ENCODE peak calls at places on chromosomes 2 and 18, in ten cellular contexts. L, I, Y, O, Z, S, D, V, F and A are unnamed samples.

GRCh38 chr18:43571078-43571689 is 293.9 kb upstream of the SYT4 start:
- DNase-seq in O (no peak), S (peak), D (no peak), V (peak), Y (peak), I (no peak), Z (peak), L (peak), F (no peak), A (peak)

GRCh38 chr2:211453311-211453894 is 897.0 kb downstream of the CPS1 start:
- DNase-seq in I (no peak), O (no peak), D (no peak), Z (no peak), V (no peak), S (no peak), L (no peak), Y (no peak), F (no peak), A (no peak)

GRCh38 chr2:219551412-219551811 is 7.6 kb downstream of the TMEM198 start:
- DNase-seq in S (no peak), D (no peak), O (no peak), V (no peak), Z (peak), F (no peak), I (no peak), L (peak), Y (no peak), A (no peak)

GRCh38 chr18:22166070-22166972 is 3.1 kb upstream of the GATA6 start:
- DNase-seq in Z (no peak), V (peak), I (peak), L (no peak), F (no peak), Y (no peak), S (peak), D (peak), O (no peak), A (peak)

GRCh38 chr2:44186800-44187199 is 18.1 kb downstream of the PPM1B start:
- DNase-seq in L (no peak), O (no peak), S (no peak), I (no peak), F (no peak), V (no peak), Z (no peak), Y (no peak), D (no peak), A (no peak)

GRCh38 chr2:96764253-96764637 is 3.5 kb downstream of the CNNM4 start:
- DNase-seq in Y (no peak), I (no peak), D (no peak), L (peak), V (no peak), F (peak), O (no peak), S (no peak), Z (no peak), A (no peak)

GRCh38 chr2:69100220-69100723 is 87.3 kb downstream of the ANTXR1 start:
- DNase-seq in L (no peak), Z (peak), O (no peak), V (no peak), F (no peak), I (no peak), S (peak), Y (no peak), D (no peak), A (no peak)

GRCh38 chr2:12236136-12236834 is 480.5 kb upstream of the TRIB2 start:
- DNase-seq in S (peak), F (no peak), Y (no peak), V (no peak), D (no peak), I (no peak), L (no peak), O (no peak), Z (peak), A (no peak)

GRCh38 chr2:230814616-230815015 is 50.1 kb upstream of the ITM2C start:
- DNase-seq in D (no peak), Y (no peak), Z (peak), S (peak), F (no peak), I (no peak), L (peak), O (no peak), V (peak), A (no peak)

GRCh38 chr2:216606551-216607527 is 26.4 kb upstream of the IGFBP2 start:
- DNase-seq in L (no peak), I (no peak), Z (no peak), F (no peak), S (no peak), V (no peak), O (peak), Y (no peak), D (no peak), A (peak)

GRCh38 chr2:8135051-8135675 is 546.7 kb upstream of the ID2 start:
- DNase-seq in L (no peak), S (no peak), F (no peak), Z (no peak), Y (no peak), I (peak), V (no peak), D (no peak), O (no peak), A (no peak)

GRCh38 chr2:186429095-186429494 is 57.0 kb upstream of the ZC3H15 start:
- DNase-seq in V (no peak), L (peak), I (no peak), D (no peak), Y (no peak), O (no peak), S (peak), F (no peak), Z (peak), A (no peak)

GRCh38 chr18:79944126-79944731 is 7.2 kb downstream of the SLC66A2 start:
- DNase-seq in I (no peak), L (no peak), S (peak), F (peak), D (no peak), O (no peak), V (no peak), Y (no peak), Z (no peak), A (no peak)

GRCh38 chr2:3279236-3279960 is 98.2 kb downstream of the EIPR1 start:
- DNase-seq in F (no peak), V (no peak), Z (no peak), S (no peak), D (no peak), I (no peak), L (no peak), Y (no peak), O (no peak), A (no peak)

GRCh38 chr2:238239552-238239871 is 326 bp downstream of the HES6 start:
- DNase-seq in O (no peak), F (peak), Z (no peak), D (no peak), V (no peak), S (no peak), I (peak), Y (no peak), L (no peak), A (peak)

GRCh38 chr2:238242731-238243495 is 3.1 kb upstream of the HES6 start:
- DNase-seq in I (peak), O (no peak), D (no peak), Z (no peak), V (no peak), F (no peak), L (no peak), S (peak), Y (no peak), A (peak)

GRCh38 chr2:238239872-238240760 is at the start of gene HES6:
- DNase-seq in D (peak), S (peak), Z (peak), O (peak), F (peak), I (peak), L (peak), V (peak), Y (no peak), A (peak)

GRCh38 chr2:238241970-238242369 is 2.1 kb upstream of the HES6 start:
- DNase-seq in Y (no peak), O (no peak), L (no peak), D (no peak), Z (no peak), F (no peak), I (no peak), S (no peak), V (no peak), A (no peak)

GRCh38 chr2:238240761-238241711 is 1.2 kb upstream of the HES6 start:
- DNase-seq in V (no peak), O (no peak), L (peak), S (no peak), Z (no peak), F (peak), I (peak), D (no peak), Y (no peak), A (peak)
- H3K4me3 ChIP-seq in V (peak), O (no peak), L (peak), S (no peak), Z (no peak), F (peak), I (peak), D (peak), Y (no peak), A (no peak)

GRCh38 chr2:24930768-24931167 is 10.7 kb upstream of the ADCY3 start:
- DNase-seq in O (no peak), S (peak), D (no peak), V (no peak), Z (peak), L (peak), F (no peak), Y (no peak), I (no peak), A (no peak)
- H3K4me3 ChIP-seq in O (no peak), S (no peak), D (no peak), V (no peak), Z (no peak), L (no peak), F (no peak), Y (no peak), I (no peak), A (no peak)

DNA sequence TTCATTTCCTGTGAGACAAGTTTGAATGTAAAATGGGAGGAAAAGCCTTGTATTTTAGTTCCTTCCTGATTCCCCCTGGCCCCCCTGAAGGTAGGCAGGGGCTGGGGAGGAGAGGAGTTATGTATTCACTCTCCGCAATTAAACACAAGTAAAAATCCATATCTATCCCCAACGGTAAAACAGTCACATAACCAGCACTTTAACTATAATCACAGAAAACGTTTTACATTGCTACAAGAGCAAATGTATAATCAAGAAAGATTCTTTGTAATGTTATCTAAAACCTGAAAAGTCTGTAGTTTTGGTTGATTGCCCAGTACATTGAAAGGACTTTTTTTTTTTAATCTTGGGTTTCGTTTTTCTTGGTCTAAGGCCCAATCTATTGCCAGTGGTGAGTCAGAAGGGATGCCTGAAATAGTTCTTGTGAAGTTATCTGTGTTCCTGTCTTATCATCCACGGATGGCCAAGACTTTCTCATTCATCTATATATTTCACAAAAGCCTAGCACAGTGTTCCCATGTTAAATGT is 34.5 kb upstream of the CCNYL1 start:
- DNase-seq in Z (peak), I (no peak), V (peak), O (no peak), D (no peak), S (peak), Y (peak), F (no peak), L (peak), A (no peak)
- H3K4me3 ChIP-seq in Z (no peak), I (peak), V (no peak), O (no peak), D (peak), S (no peak), Y (no peak), F (no peak), L (peak), A (no peak)

DNA sequence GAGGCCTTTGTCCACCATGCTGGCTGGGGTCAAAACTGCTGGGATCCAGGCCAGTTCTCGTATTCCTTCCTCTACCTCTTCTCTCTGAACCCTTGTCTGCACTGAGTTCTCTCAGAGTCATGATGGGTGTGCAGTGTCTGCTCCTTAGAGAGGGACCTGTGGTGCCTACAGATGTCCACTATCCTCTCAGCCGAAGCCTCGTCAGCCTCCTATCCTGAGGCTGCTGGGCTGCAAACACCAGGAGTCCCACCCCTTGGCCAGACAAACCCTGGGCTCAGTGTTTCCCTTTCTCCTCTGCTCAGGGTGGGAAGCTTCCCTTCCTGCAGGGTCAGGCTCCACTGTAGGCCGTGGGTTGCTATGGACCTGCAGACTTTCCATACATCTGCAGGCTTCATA is 2.3 kb downstream of the INPP5D start:
- DNase-seq in F (no peak), S (no peak), D (no peak), Z (no peak), I (no peak), L (no peak), O (no peak), Y (no peak), V (no peak), A (no peak)
- H3K4me3 ChIP-seq in F (peak), S (no peak), D (peak), Z (no peak), I (no peak), L (no peak), O (peak), Y (no peak), V (no peak), A (peak)